ENCODE peak calls at places on chromosomes 16 and 17, in nine cellular contexts. Y is retina; A is HFFc6; H is activated CD8-positive, alpha-beta T cell treated with anti-CD3 and anti-CD28 coated beads, Interleukin-2, amount 10 ng/mL, durations not matched to agents 7 days and 5 days; L is effector memory CD8-positive, alpha-beta T cell; V is SK-MEL-5; C is Caco-2; S is left colon; N is foreskin fibroblast. Z is an unnamed sample.

GRCh38 chr16:31487720-31488629 is 5.1 kb downstream of the SLC5A2 start:
- DNase-seq in Y (peak), S (peak), V (no peak), H (peak), C (peak), L (peak), A (no peak), N (peak), Z (no peak)

GRCh38 chr17:64148017-64148631 is 18.2 kb upstream of the ERN1 start:
- DNase-seq in N (peak), C (no peak), V (peak), Y (no peak), H (no peak), S (no peak), L (no peak), A (no peak), Z (no peak)

GRCh38 chr16:84839956-84840355 is 20.2 kb downstream of the CRISPLD2 start:
- DNase-seq in V (no peak), A (peak), L (no peak), S (no peak), H (no peak), C (no peak), N (peak), Y (no peak), Z (peak)

GRCh38 chr17:50331085-50331791 is 14.7 kb upstream of the XYLT2 start:
- DNase-seq in H (no peak), L (no peak), A (peak), V (no peak), N (peak), C (peak), Y (no peak), S (no peak), Z (peak)

GRCh38 chr16:79747688-79748087 is 147.2 kb upstream of the MAF start:
- DNase-seq in N (no peak), H (no peak), Y (no peak), L (no peak), V (no peak), C (no peak), A (no peak), S (no peak), Z (no peak)

GRCh38 chr17:44235583-44235936 is 16.1 kb upstream of the UBTF start:
- DNase-seq in A (peak), L (no peak), C (no peak), Y (no peak), S (no peak), V (no peak), H (no peak), N (peak), Z (no peak)

GRCh38 chr17:82520041-82520910 is 744 bp downstream of the FOXK2 start:
- DNase-seq in L (peak), Y (peak), H (peak), A (no peak), S (no peak), V (no peak), N (peak), C (no peak), Z (no peak)

GRCh38 chr17:42404326-42405055 is 16.2 kb upstream of the STAT3 start:
- DNase-seq in V (no peak), C (no peak), S (no peak), N (no peak), H (no peak), L (no peak), A (no peak), Y (no peak), Z (no peak)

GRCh38 chr17:47705536-47706481 is 11.8 kb downstream of the TBKBP1 start:
- DNase-seq in V (no peak), H (peak), L (no peak), C (no peak), S (no peak), N (no peak), Y (no peak), A (no peak), Z (no peak)

GRCh38 chr17:80227156-80227555 is 6.9 kb downstream of the SLC26A11 start:
- DNase-seq in A (no peak), C (no peak), S (no peak), L (no peak), V (no peak), Y (no peak), N (no peak), H (no peak), Z (no peak)

GRCh38 chr17:6313835-6314234 is 121.1 kb downstream of the AIPL1 start:
- DNase-seq in V (no peak), A (no peak), C (no peak), H (no peak), L (no peak), Y (no peak), N (no peak), S (no peak), Z (no peak)

GRCh38 chr17:76452102-76452645 is 778 bp downstream of the UBE2O start:
- DNase-seq in H (no peak), Y (peak), V (no peak), A (no peak), C (no peak), S (no peak), N (no peak), L (no peak), Z (no peak)

GRCh38 chr17:81398855-81399451 is 3.7 kb downstream of the BAHCC1 start:
- DNase-seq in A (no peak), Y (peak), L (no peak), C (no peak), H (no peak), V (peak), N (peak), S (no peak), Z (no peak)

GRCh38 chr17:77036841-77037381 is 103.9 kb upstream of the SEC14L1 start:
- DNase-seq in S (no peak), V (peak), A (no peak), Y (peak), C (peak), H (no peak), N (no peak), L (no peak), Z (no peak)

GRCh38 chr17:67784364-67785121 is 40.8 kb upstream of the BPTF start:
- DNase-seq in C (no peak), S (peak), Y (no peak), N (no peak), L (no peak), V (no peak), H (no peak), A (no peak), Z (no peak)

GRCh38 chr17:5915337-5915736 is 154.8 kb upstream of the WSCD1 start:
- DNase-seq in S (no peak), L (no peak), N (no peak), A (no peak), H (no peak), Y (no peak), V (no peak), C (no peak), Z (no peak)

Z was measured in GM04504.